ENCODE peak calls at places on chromosomes 2 and 18, in five cellular contexts. One of them, this sample, is unnamed. For H3K4me1, the result is how much of the 10 kb centered on the place peaks cover.

GRCh38 chr2:54183281-54183680 is 67.9 kb downstream of the ACYP2 start:
- DNase-seq in breast epithelium: no peak
- DNase-seq in OCI-LY7: no peak
- DNase-seq in lower lobe of right lung: no peak
- DNase-seq in A549: no peak
- DNase-seq in this sample: no peak

GRCh38 chr18:74419761-74420160 is 37.3 kb downstream of the DIPK1C start:
- DNase-seq in breast epithelium: no peak
- DNase-seq in OCI-LY7: no peak
- DNase-seq in lower lobe of right lung: no peak
- DNase-seq in A549: no peak
- DNase-seq in this sample: no peak

GRCh38 chr2:133777607-133778006 is 209.3 kb upstream of the NCKAP5 start:
- DNase-seq in breast epithelium: no peak
- DNase-seq in OCI-LY7: no peak
- DNase-seq in lower lobe of right lung: no peak
- DNase-seq in A549: no peak
- DNase-seq in this sample: no peak

GRCh38 chr2:46230115-46230571 is 67.1 kb upstream of the EPAS1 start:
- DNase-seq in breast epithelium: no peak
- DNase-seq in OCI-LY7: no peak
- DNase-seq in lower lobe of right lung: peak
- DNase-seq in A549: peak
- DNase-seq in this sample: peak

GRCh38 chr2:191297031-191297430 is 51.8 kb downstream of the MYO1B start:
- DNase-seq in breast epithelium: no peak
- DNase-seq in OCI-LY7: no peak
- DNase-seq in lower lobe of right lung: no peak
- DNase-seq in A549: no peak
- DNase-seq in this sample: no peak

GRCh38 chr2:229376866-229377265 is 105.8 kb upstream of the PID1 start:
- DNase-seq in breast epithelium: no peak
- DNase-seq in OCI-LY7: no peak
- DNase-seq in lower lobe of right lung: no peak
- DNase-seq in A549: no peak
- DNase-seq in this sample: no peak

GRCh38 chr18:74040459-74041332 is 106.9 kb downstream of the FBXO15 start:
- DNase-seq in breast epithelium: no peak
- DNase-seq in OCI-LY7: peak
- DNase-seq in lower lobe of right lung: peak
- DNase-seq in A549: peak
- DNase-seq in this sample: no peak

GRCh38 chr2:168357799-168358504 is 98.1 kb upstream of the CERS6 start:
- DNase-seq in breast epithelium: no peak
- DNase-seq in OCI-LY7: no peak
- DNase-seq in lower lobe of right lung: no peak
- DNase-seq in A549: no peak
- DNase-seq in this sample: no peak

GRCh38 chr2:11537951-11538350 is 4.1 kb downstream of the GREB1 start:
- DNase-seq in breast epithelium: no peak
- DNase-seq in OCI-LY7: no peak
- DNase-seq in lower lobe of right lung: no peak
- DNase-seq in A549: no peak
- DNase-seq in this sample: no peak

GRCh38 chr2:42957109-42958035 is 165.0 kb upstream of the HAAO start:
- DNase-seq in breast epithelium: no peak
- DNase-seq in OCI-LY7: no peak
- DNase-seq in lower lobe of right lung: no peak
- DNase-seq in A549: no peak
- DNase-seq in this sample: no peak

GRCh38 chr18:39455300-39455699 is 1889.7 kb upstream of the CELF4 start:
- DNase-seq in breast epithelium: no peak
- DNase-seq in OCI-LY7: no peak
- DNase-seq in lower lobe of right lung: no peak
- DNase-seq in A549: no peak
- DNase-seq in this sample: no peak

GRCh38 chr2:230011617-230012016 is 57.1 kb downstream of the SLC16A14 start:
- DNase-seq in breast epithelium: no peak
- DNase-seq in OCI-LY7: no peak
- DNase-seq in lower lobe of right lung: no peak
- DNase-seq in A549: no peak
- DNase-seq in this sample: no peak

GRCh38 chr2:20617081-20617575 is 33.8 kb downstream of the HS1BP3 start:
- DNase-seq in breast epithelium: peak
- DNase-seq in OCI-LY7: no peak
- DNase-seq in lower lobe of right lung: peak
- DNase-seq in A549: no peak
- DNase-seq in this sample: peak

GRCh38 chr2:138071720-138072719 is 107.7 kb downstream of the HNMT start:
- DNase-seq in breast epithelium: no peak
- DNase-seq in OCI-LY7: no peak
- DNase-seq in lower lobe of right lung: no peak
- DNase-seq in A549: peak
- DNase-seq in this sample: no peak

GRCh38 chr2:51297488-51297887 is 265.6 kb upstream of the NRXN1 start:
- DNase-seq in breast epithelium: no peak
- DNase-seq in OCI-LY7: no peak
- DNase-seq in lower lobe of right lung: no peak
- DNase-seq in A549: no peak
- DNase-seq in this sample: no peak

GRCh38 chr2:159925975-159926374 is 128.0 kb upstream of the CD302 start:
- DNase-seq in breast epithelium: no peak
- DNase-seq in OCI-LY7: no peak
- DNase-seq in lower lobe of right lung: no peak
- DNase-seq in A549: no peak
- DNase-seq in this sample: no peak

GRCh38 chr18:7164610-7165009 is 47.0 kb upstream of the LAMA1 start:
- DNase-seq in breast epithelium: no peak
- DNase-seq in OCI-LY7: peak
- DNase-seq in lower lobe of right lung: no peak
- DNase-seq in A549: peak
- DNase-seq in this sample: no peak

GRCh38 chr18:7169601-7170000 is 52.0 kb upstream of the LAMA1 start:
- DNase-seq in breast epithelium: no peak
- DNase-seq in OCI-LY7: no peak
- DNase-seq in lower lobe of right lung: no peak
- DNase-seq in A549: no peak
- DNase-seq in this sample: no peak

GRCh38 chr18:7168408-7168807 is 50.8 kb upstream of the LAMA1 start:
- DNase-seq in breast epithelium: no peak
- DNase-seq in OCI-LY7: no peak
- DNase-seq in lower lobe of right lung: no peak
- DNase-seq in A549: no peak
- DNase-seq in this sample: no peak

GRCh38 chr18:7170292-7170691 is 52.7 kb upstream of the LAMA1 start:
- DNase-seq in breast epithelium: no peak
- DNase-seq in OCI-LY7: no peak
- DNase-seq in lower lobe of right lung: no peak
- DNase-seq in A549: no peak
- DNase-seq in this sample: no peak

GRCh38 chr18:7165846-7166393 is 48.3 kb upstream of the LAMA1 start:
- DNase-seq in breast epithelium: no peak
- DNase-seq in OCI-LY7: no peak
- DNase-seq in lower lobe of right lung: no peak
- DNase-seq in A549: no peak
- DNase-seq in this sample: no peak
- H3K4me1 ChIP-seq in breast epithelium: under half
- H3K4me1 ChIP-seq in OCI-LY7: under half
- H3K4me1 ChIP-seq in lower lobe of right lung: under half
- H3K4me1 ChIP-seq in A549: under half
- H3K4me1 ChIP-seq in this sample: under half

DNA sequence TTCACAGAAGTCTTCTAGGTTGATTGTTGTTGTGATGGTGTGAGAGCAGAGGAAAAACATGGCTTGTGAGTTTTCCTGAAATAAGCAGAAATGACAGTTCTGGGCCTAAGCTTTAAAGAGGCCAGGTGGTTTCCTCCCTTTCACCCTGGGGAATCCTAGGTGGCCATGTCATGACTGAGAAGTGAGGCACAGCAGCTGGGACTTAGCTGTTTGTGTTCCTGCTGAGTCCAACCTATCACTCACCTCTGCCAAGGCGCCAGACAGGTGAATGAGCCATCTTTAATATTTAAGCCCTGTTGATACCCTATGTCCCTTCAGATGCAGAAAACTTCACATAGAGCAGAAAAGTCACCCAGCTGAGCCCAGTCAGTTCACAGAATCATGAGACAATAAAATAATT is 384.4 kb downstream of the SLC4A3 start:
- DNase-seq in breast epithelium: no peak
- DNase-seq in OCI-LY7: no peak
- DNase-seq in lower lobe of right lung: no peak
- DNase-seq in A549: no peak
- DNase-seq in this sample: no peak
- H3K4me1 ChIP-seq in breast epithelium: under half
- H3K4me1 ChIP-seq in OCI-LY7: under half
- H3K4me1 ChIP-seq in lower lobe of right lung: under half
- H3K4me1 ChIP-seq in A549: under half
- H3K4me1 ChIP-seq in this sample: under half

GRCh38 chr2:237214963-237215362 is 129.3 kb downstream of the COPS8 start:
- DNase-seq in breast epithelium: no peak
- DNase-seq in OCI-LY7: no peak
- DNase-seq in lower lobe of right lung: no peak
- DNase-seq in A549: no peak
- DNase-seq in this sample: no peak

GRCh38 chr2:237217995-237218621 is 132.4 kb downstream of the COPS8 start:
- DNase-seq in breast epithelium: no peak
- DNase-seq in OCI-LY7: no peak
- DNase-seq in lower lobe of right lung: no peak
- DNase-seq in A549: no peak
- DNase-seq in this sample: no peak

GRCh38 chr2:237221443-237221842 is 135.8 kb downstream of the COPS8 start:
- DNase-seq in breast epithelium: no peak
- DNase-seq in OCI-LY7: no peak
- DNase-seq in lower lobe of right lung: no peak
- DNase-seq in A549: no peak
- DNase-seq in this sample: no peak

GRCh38 chr2:237222178-237222577 is 136.5 kb downstream of the COPS8 start:
- DNase-seq in breast epithelium: no peak
- DNase-seq in OCI-LY7: no peak
- DNase-seq in lower lobe of right lung: no peak
- DNase-seq in A549: no peak
- DNase-seq in this sample: no peak

DNA sequence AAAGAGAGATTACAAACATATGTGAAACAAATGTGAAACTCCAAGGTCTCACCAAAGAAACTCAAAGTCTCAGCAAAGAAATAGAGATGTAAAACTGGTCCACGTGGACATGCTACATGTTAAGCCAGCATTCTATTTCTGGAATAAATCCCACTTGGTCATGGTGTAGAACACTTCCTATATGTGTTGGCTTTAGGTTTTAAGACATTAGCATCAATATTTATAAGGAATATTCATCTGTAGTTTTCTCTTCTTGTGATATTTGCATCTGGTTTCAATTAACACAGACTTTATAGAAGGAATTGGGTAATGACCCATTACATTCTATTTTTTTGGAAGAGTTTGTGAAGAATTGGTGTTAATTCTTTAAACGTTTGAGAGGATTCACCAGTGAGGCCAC is 133.1 kb downstream of the COPS8 start:
- DNase-seq in breast epithelium: no peak
- DNase-seq in OCI-LY7: no peak
- DNase-seq in lower lobe of right lung: no peak
- DNase-seq in A549: no peak
- DNase-seq in this sample: no peak
- H3K4me1 ChIP-seq in breast epithelium: under half
- H3K4me1 ChIP-seq in OCI-LY7: under half
- H3K4me1 ChIP-seq in lower lobe of right lung: under half
- H3K4me1 ChIP-seq in A549: under half
- H3K4me1 ChIP-seq in this sample: under half

DNA sequence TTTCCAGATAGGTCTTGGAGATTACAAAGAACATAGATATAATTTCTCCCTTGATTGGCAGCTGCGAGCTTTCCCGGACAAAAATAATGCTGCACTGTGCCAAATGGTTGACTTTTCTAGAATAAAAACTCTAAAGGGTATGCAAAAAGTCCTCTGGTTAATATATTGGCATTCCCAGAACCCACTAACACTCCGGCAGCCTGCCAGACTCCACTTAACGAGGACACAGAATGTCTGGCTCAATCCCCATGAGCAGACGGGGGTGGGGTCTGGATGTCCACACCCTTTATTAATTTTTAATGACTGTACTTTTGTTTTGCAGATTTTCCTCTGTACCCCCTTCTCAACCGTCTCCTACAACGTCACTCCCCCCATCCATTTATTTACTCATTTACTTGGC is 3.3 kb downstream of the LDLRAD4 start:
- DNase-seq in breast epithelium: no peak
- DNase-seq in OCI-LY7: no peak
- DNase-seq in lower lobe of right lung: no peak
- DNase-seq in A549: no peak
- DNase-seq in this sample: no peak
- H3K4me1 ChIP-seq in breast epithelium: under half
- H3K4me1 ChIP-seq in OCI-LY7: under half
- H3K4me1 ChIP-seq in lower lobe of right lung: half or more
- H3K4me1 ChIP-seq in A549: under half
- H3K4me1 ChIP-seq in this sample: half or more

GRCh38 chr2:239589270-239589825 is 188.5 kb upstream of the HDAC4 start:
- DNase-seq in breast epithelium: no peak
- DNase-seq in OCI-LY7: no peak
- DNase-seq in lower lobe of right lung: peak
- DNase-seq in A549: no peak
- DNase-seq in this sample: no peak

GRCh38 chr2:239587311-239587731 is 186.5 kb upstream of the HDAC4 start:
- DNase-seq in breast epithelium: no peak
- DNase-seq in OCI-LY7: no peak
- DNase-seq in lower lobe of right lung: peak
- DNase-seq in A549: no peak
- DNase-seq in this sample: no peak

GRCh38 chr2:239586651-239587310 is 186.0 kb upstream of the HDAC4 start:
- DNase-seq in breast epithelium: no peak
- DNase-seq in OCI-LY7: no peak
- DNase-seq in lower lobe of right lung: peak
- DNase-seq in A549: no peak
- DNase-seq in this sample: no peak

GRCh38 chr2:239588451-239589269 is 187.8 kb upstream of the HDAC4 start:
- DNase-seq in breast epithelium: no peak
- DNase-seq in OCI-LY7: no peak
- DNase-seq in lower lobe of right lung: peak
- DNase-seq in A549: no peak
- DNase-seq in this sample: no peak

DNA sequence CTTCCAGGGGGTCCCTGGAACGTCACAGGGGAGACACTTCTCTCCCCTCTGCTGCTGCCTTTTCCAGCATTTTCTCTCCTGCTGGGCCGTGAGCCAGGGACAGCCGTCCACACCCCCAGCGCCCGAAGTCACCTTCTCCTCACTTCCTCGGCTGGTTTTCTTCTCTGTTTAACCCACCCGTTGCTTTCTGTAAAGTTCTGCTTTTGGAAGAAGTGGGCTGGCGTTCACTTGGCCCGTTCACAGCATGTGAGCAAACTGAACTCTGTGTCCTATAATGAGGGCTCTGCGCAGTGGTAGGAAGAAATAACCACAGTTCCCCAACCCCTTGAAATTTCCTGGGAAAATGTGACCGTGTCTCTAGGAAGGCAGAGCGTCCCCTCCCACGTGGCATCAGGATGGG is 187.0 kb upstream of the HDAC4 start:
- DNase-seq in breast epithelium: no peak
- DNase-seq in OCI-LY7: no peak
- DNase-seq in lower lobe of right lung: peak
- DNase-seq in A549: no peak
- DNase-seq in this sample: no peak
- H3K4me1 ChIP-seq in breast epithelium: under half
- H3K4me1 ChIP-seq in OCI-LY7: under half
- H3K4me1 ChIP-seq in lower lobe of right lung: under half
- H3K4me1 ChIP-seq in A549: under half
- H3K4me1 ChIP-seq in this sample: under half

This sample was measured in gastrocnemius medialis.